ENCODE peak calls at places on chromosomes 4 and X, in eight cellular contexts. One of them, this sample, is unnamed.

GRCh38 chrX:71098302-71098701 is 2.7 kb downstream of the FOXO4 start:
- DNase-seq in SK-N-SH: peak; percentile 66
- DNase-seq in CD8-positive, alpha-beta memory T cell: peak; percentile 70
- DNase-seq in transverse colon: peak; percentile 72
- DNase-seq in naive thymus-derived CD4-positive, alpha-beta T cell: peak; percentile 52
- DNase-seq in cardiac muscle cell: peak; percentile 56
- DNase-seq in endothelial cell of umbilical vein: peak; percentile 53
- DNase-seq in uterus: peak; percentile 69
- DNase-seq in this sample: no peak

GRCh38 chr4:151527699-151528098 is 118.7 kb downstream of the FHIP1A start:
- DNase-seq in SK-N-SH: no peak
- DNase-seq in CD8-positive, alpha-beta memory T cell: no peak
- DNase-seq in transverse colon: no peak
- DNase-seq in naive thymus-derived CD4-positive, alpha-beta T cell: no peak
- DNase-seq in cardiac muscle cell: no peak
- DNase-seq in endothelial cell of umbilical vein: no peak
- DNase-seq in uterus: no peak
- DNase-seq in this sample: no peak

GRCh38 chrX:19513383-19513782 is 1.9 kb downstream of the MAP3K15 start:
- DNase-seq in SK-N-SH: peak; percentile 22
- DNase-seq in CD8-positive, alpha-beta memory T cell: no peak
- DNase-seq in transverse colon: no peak
- DNase-seq in naive thymus-derived CD4-positive, alpha-beta T cell: no peak
- DNase-seq in cardiac muscle cell: no peak
- DNase-seq in endothelial cell of umbilical vein: no peak
- DNase-seq in uterus: no peak
- DNase-seq in this sample: no peak

GRCh38 chr4:55216871-55217635 is 91.7 kb upstream of the KDR start:
- DNase-seq in SK-N-SH: no peak
- DNase-seq in CD8-positive, alpha-beta memory T cell: no peak
- DNase-seq in transverse colon: no peak
- DNase-seq in naive thymus-derived CD4-positive, alpha-beta T cell: no peak
- DNase-seq in cardiac muscle cell: no peak
- DNase-seq in endothelial cell of umbilical vein: no peak
- DNase-seq in uterus: no peak
- DNase-seq in this sample: no peak

GRCh38 chr4:8411351-8412180 is 29.0 kb downstream of the ACOX3 start:
- DNase-seq in SK-N-SH: no peak
- DNase-seq in CD8-positive, alpha-beta memory T cell: no peak
- DNase-seq in transverse colon: no peak
- DNase-seq in naive thymus-derived CD4-positive, alpha-beta T cell: no peak
- DNase-seq in cardiac muscle cell: no peak
- DNase-seq in endothelial cell of umbilical vein: no peak
- DNase-seq in uterus: no peak
- DNase-seq in this sample: no peak

GRCh38 chrX:31845003-31845402 is 773.2 kb upstream of the FTHL17 start:
- DNase-seq in SK-N-SH: no peak
- DNase-seq in CD8-positive, alpha-beta memory T cell: no peak
- DNase-seq in transverse colon: no peak
- DNase-seq in naive thymus-derived CD4-positive, alpha-beta T cell: no peak
- DNase-seq in cardiac muscle cell: peak; percentile 32
- DNase-seq in endothelial cell of umbilical vein: peak; percentile 6
- DNase-seq in uterus: no peak
- DNase-seq in this sample: no peak

GRCh38 chr4:24419147-24420034 is 165.0 kb downstream of the DHX15 start:
- DNase-seq in SK-N-SH: peak; percentile 63
- DNase-seq in CD8-positive, alpha-beta memory T cell: peak; percentile 29
- DNase-seq in transverse colon: peak; percentile 79
- DNase-seq in naive thymus-derived CD4-positive, alpha-beta T cell: peak; percentile 31
- DNase-seq in cardiac muscle cell: peak; percentile 78
- DNase-seq in endothelial cell of umbilical vein: peak; percentile 44
- DNase-seq in uterus: peak; percentile 46
- DNase-seq in this sample: no peak

GRCh38 chrX:9678215-9678980 is 87.2 kb downstream of the GPR143 start:
- DNase-seq in SK-N-SH: no peak
- DNase-seq in CD8-positive, alpha-beta memory T cell: no peak
- DNase-seq in transverse colon: no peak
- DNase-seq in naive thymus-derived CD4-positive, alpha-beta T cell: no peak
- DNase-seq in cardiac muscle cell: no peak
- DNase-seq in endothelial cell of umbilical vein: no peak
- DNase-seq in uterus: no peak
- DNase-seq in this sample: no peak

GRCh38 chr4:8250167-8250566 is 19.4 kb upstream of the HTRA3 start:
- DNase-seq in SK-N-SH: no peak
- DNase-seq in CD8-positive, alpha-beta memory T cell: no peak
- DNase-seq in transverse colon: no peak
- DNase-seq in naive thymus-derived CD4-positive, alpha-beta T cell: no peak
- DNase-seq in cardiac muscle cell: no peak
- DNase-seq in endothelial cell of umbilical vein: no peak
- DNase-seq in uterus: no peak
- DNase-seq in this sample: no peak

GRCh38 chr4:153413827-153414226 is 52.3 kb upstream of the TMEM131L start:
- DNase-seq in SK-N-SH: no peak
- DNase-seq in CD8-positive, alpha-beta memory T cell: no peak
- DNase-seq in transverse colon: no peak
- DNase-seq in naive thymus-derived CD4-positive, alpha-beta T cell: no peak
- DNase-seq in cardiac muscle cell: no peak
- DNase-seq in endothelial cell of umbilical vein: no peak
- DNase-seq in uterus: no peak
- DNase-seq in this sample: no peak

GRCh38 chr4:165474784-165475705 is 96.2 kb downstream of the CPE start:
- DNase-seq in SK-N-SH: no peak
- DNase-seq in CD8-positive, alpha-beta memory T cell: no peak
- DNase-seq in transverse colon: no peak
- DNase-seq in naive thymus-derived CD4-positive, alpha-beta T cell: no peak
- DNase-seq in cardiac muscle cell: no peak
- DNase-seq in endothelial cell of umbilical vein: no peak
- DNase-seq in uterus: no peak
- DNase-seq in this sample: no peak

GRCh38 chr4:165475706-165476070 is 96.9 kb downstream of the CPE start:
- DNase-seq in SK-N-SH: no peak
- DNase-seq in CD8-positive, alpha-beta memory T cell: no peak
- DNase-seq in transverse colon: no peak
- DNase-seq in naive thymus-derived CD4-positive, alpha-beta T cell: no peak
- DNase-seq in cardiac muscle cell: no peak
- DNase-seq in endothelial cell of umbilical vein: no peak
- DNase-seq in uterus: no peak
- DNase-seq in this sample: no peak

GRCh38 chr4:165470009-165470408 is 91.2 kb downstream of the CPE start:
- DNase-seq in SK-N-SH: no peak
- DNase-seq in CD8-positive, alpha-beta memory T cell: no peak
- DNase-seq in transverse colon: no peak
- DNase-seq in naive thymus-derived CD4-positive, alpha-beta T cell: no peak
- DNase-seq in cardiac muscle cell: no peak
- DNase-seq in endothelial cell of umbilical vein: no peak
- DNase-seq in uterus: no peak
- DNase-seq in this sample: no peak

GRCh38 chr4:165476214-165477098 is 97.6 kb downstream of the CPE start:
- DNase-seq in SK-N-SH: no peak
- DNase-seq in CD8-positive, alpha-beta memory T cell: no peak
- DNase-seq in transverse colon: no peak
- DNase-seq in naive thymus-derived CD4-positive, alpha-beta T cell: no peak
- DNase-seq in cardiac muscle cell: peak; percentile 56
- DNase-seq in endothelial cell of umbilical vein: peak; percentile 33
- DNase-seq in uterus: no peak
- DNase-seq in this sample: no peak

DNA sequence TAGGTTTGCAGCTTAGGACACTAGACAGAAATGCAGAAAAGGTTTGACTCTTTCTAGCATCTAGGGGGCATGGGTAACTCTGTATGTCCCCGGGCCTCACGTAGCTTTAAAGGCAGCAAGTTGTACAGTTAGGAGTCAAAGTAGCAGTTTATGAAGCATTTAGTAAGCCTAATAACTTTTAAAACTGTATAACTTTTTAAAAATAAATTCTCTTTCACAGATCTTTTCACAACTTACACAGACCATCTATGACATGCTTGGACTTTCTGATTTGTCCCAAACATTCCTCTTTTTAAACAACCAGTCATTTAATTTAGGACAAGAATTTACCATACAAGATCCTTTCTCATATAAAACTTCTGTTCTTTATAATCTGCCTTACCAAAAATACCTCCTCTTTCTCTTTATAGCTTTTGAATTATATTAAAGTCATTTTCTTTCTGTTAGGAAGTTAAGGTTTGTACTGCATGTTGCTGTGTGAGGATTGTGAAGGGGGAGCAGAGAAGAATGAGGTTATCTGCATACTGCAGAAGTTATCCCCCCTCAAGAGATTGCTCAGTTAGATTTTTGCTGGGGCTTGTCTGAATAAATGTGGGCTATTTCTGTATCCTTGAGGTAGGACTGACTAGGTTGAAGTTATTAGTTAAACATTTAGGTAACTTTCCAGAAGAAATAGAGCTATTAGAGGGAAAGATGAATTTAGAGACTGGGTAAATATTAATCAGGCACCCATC is 94.3 kb downstream of the CPE start:
- DNase-seq in SK-N-SH: no peak
- DNase-seq in CD8-positive, alpha-beta memory T cell: no peak
- DNase-seq in transverse colon: no peak
- DNase-seq in naive thymus-derived CD4-positive, alpha-beta T cell: no peak
- DNase-seq in cardiac muscle cell: no peak
- DNase-seq in endothelial cell of umbilical vein: no peak
- DNase-seq in uterus: no peak
- DNase-seq in this sample: no peak
- H3K9me3 ChIP-seq in SK-N-SH: no peaks in the 10 kb centered on the region
- H3K9me3 ChIP-seq in CD8-positive, alpha-beta memory T cell: no peaks in the 10 kb centered on the region
- H3K9me3 ChIP-seq in transverse colon: no peaks in the 10 kb centered on the region
- H3K9me3 ChIP-seq in naive thymus-derived CD4-positive, alpha-beta T cell: no peaks in the 10 kb centered on the region
- H3K9me3 ChIP-seq in cardiac muscle cell: no peaks in the 10 kb centered on the region
- H3K9me3 ChIP-seq in endothelial cell of umbilical vein: no peaks in the 10 kb centered on the region
- H3K9me3 ChIP-seq in uterus: no peaks in the 10 kb centered on the region
- H3K9me3 ChIP-seq in this sample: peaks cover 16% of the 10 kb centered on the region

GRCh38 chr4:148376151-148376550 is 66.1 kb downstream of the NR3C2 start:
- DNase-seq in SK-N-SH: peak; percentile 3
- DNase-seq in CD8-positive, alpha-beta memory T cell: no peak
- DNase-seq in transverse colon: peak; percentile 72
- DNase-seq in naive thymus-derived CD4-positive, alpha-beta T cell: no peak
- DNase-seq in cardiac muscle cell: peak; percentile 80
- DNase-seq in endothelial cell of umbilical vein: peak; percentile 91
- DNase-seq in uterus: peak; percentile 22
- DNase-seq in this sample: no peak
- H3K4me3 ChIP-seq in SK-N-SH: no peak overlapping the region
- H3K4me3 ChIP-seq in CD8-positive, alpha-beta memory T cell: peak overlapping the region; percentile 27
- H3K4me3 ChIP-seq in transverse colon: no peak overlapping the region
- H3K4me3 ChIP-seq in naive thymus-derived CD4-positive, alpha-beta T cell: peak overlapping the region; percentile 37
- H3K4me3 ChIP-seq in cardiac muscle cell: no peak overlapping the region
- H3K4me3 ChIP-seq in endothelial cell of umbilical vein: no peak overlapping the region
- H3K4me3 ChIP-seq in uterus: no peak overlapping the region
- H3K4me3 ChIP-seq in this sample: no peak overlapping the region

DNA sequence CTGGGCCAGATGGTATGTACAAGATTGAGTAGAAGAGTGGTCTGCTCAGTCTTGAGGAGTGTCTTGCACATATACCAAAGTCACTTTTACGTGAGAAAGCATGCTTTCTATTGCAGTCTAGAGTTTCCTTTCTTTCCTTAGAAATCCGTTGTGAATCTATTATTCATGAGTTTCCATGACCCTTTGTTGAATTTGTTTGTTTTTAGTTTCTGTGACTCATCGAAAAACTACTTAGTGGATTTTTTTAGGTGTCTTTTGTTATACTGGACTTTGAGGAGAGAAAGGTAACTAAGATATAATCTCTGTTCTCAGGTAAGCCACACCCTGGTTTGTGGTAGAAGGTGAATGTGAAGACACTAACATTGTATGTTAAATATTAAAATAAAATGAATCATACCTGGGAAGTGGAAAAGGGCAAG is 23.0 kb downstream of the GALNT7 start:
- DNase-seq in SK-N-SH: no peak
- DNase-seq in CD8-positive, alpha-beta memory T cell: no peak
- DNase-seq in transverse colon: no peak
- DNase-seq in naive thymus-derived CD4-positive, alpha-beta T cell: no peak
- DNase-seq in cardiac muscle cell: no peak
- DNase-seq in endothelial cell of umbilical vein: peak; percentile 81
- DNase-seq in uterus: no peak
- DNase-seq in this sample: no peak
- H3K27ac ChIP-seq in SK-N-SH: no peak overlapping the region
- H3K27ac ChIP-seq in CD8-positive, alpha-beta memory T cell: no peak overlapping the region
- H3K27ac ChIP-seq in transverse colon: peak overlapping the region; percentile 69
- H3K27ac ChIP-seq in naive thymus-derived CD4-positive, alpha-beta T cell: no peak overlapping the region
- H3K27ac ChIP-seq in cardiac muscle cell: no peak overlapping the region
- H3K27ac ChIP-seq in endothelial cell of umbilical vein: peak overlapping the region; percentile 62
- H3K27ac ChIP-seq in uterus: no peak overlapping the region
- H3K27ac ChIP-seq in this sample: peak overlapping the region; percentile 53

GRCh38 chrX:45571453-45571852 is 370.8 kb upstream of the DIPK2B start:
- DNase-seq in SK-N-SH: no peak
- DNase-seq in CD8-positive, alpha-beta memory T cell: no peak
- DNase-seq in transverse colon: no peak
- DNase-seq in naive thymus-derived CD4-positive, alpha-beta T cell: no peak
- DNase-seq in cardiac muscle cell: no peak
- DNase-seq in endothelial cell of umbilical vein: no peak
- DNase-seq in uterus: no peak
- DNase-seq in this sample: no peak

DNA sequence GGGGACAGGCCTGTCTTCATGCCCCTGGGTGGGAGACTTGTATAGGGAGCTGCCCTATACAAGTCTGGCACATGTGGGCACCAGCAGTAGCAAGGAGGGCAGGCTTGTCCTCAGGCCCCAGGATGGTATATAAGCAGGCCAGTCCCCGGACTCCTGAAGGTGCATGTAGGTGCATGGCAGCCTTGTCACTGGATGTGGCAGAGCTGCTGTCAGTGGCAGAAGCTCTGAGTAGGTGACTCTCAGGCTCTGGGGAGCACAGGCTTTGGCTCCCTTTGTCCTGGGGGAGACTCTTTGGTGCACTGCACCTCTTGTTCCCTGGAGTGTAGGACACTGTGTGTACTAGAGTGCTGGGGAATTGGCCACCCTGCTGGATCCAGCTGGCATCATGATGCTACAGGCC is 376.7 kb upstream of the DIPK2B start:
- DNase-seq in SK-N-SH: no peak
- DNase-seq in CD8-positive, alpha-beta memory T cell: no peak
- DNase-seq in transverse colon: no peak
- DNase-seq in naive thymus-derived CD4-positive, alpha-beta T cell: no peak
- DNase-seq in cardiac muscle cell: no peak
- DNase-seq in endothelial cell of umbilical vein: no peak
- DNase-seq in uterus: no peak
- DNase-seq in this sample: no peak
- H3K9me3 ChIP-seq in SK-N-SH: peaks cover 10% of the 10 kb centered on the region
- H3K9me3 ChIP-seq in CD8-positive, alpha-beta memory T cell: no peaks in the 10 kb centered on the region
- H3K9me3 ChIP-seq in transverse colon: no peaks in the 10 kb centered on the region
- H3K9me3 ChIP-seq in naive thymus-derived CD4-positive, alpha-beta T cell: no peaks in the 10 kb centered on the region
- H3K9me3 ChIP-seq in cardiac muscle cell: no peaks in the 10 kb centered on the region
- H3K9me3 ChIP-seq in endothelial cell of umbilical vein: no peaks in the 10 kb centered on the region
- H3K9me3 ChIP-seq in uterus: no peaks in the 10 kb centered on the region
- H3K9me3 ChIP-seq in this sample: peaks cover 2% of the 10 kb centered on the region

GRCh38 chr4:92091335-92091734 is 212.4 kb upstream of the GRID2 start:
- DNase-seq in SK-N-SH: no peak
- DNase-seq in CD8-positive, alpha-beta memory T cell: no peak
- DNase-seq in transverse colon: no peak
- DNase-seq in naive thymus-derived CD4-positive, alpha-beta T cell: no peak
- DNase-seq in cardiac muscle cell: peak; percentile 3
- DNase-seq in endothelial cell of umbilical vein: no peak
- DNase-seq in uterus: no peak
- DNase-seq in this sample: no peak

GRCh38 chr4:92090887-92091286 is 212.9 kb upstream of the GRID2 start:
- DNase-seq in SK-N-SH: no peak
- DNase-seq in CD8-positive, alpha-beta memory T cell: no peak
- DNase-seq in transverse colon: no peak
- DNase-seq in naive thymus-derived CD4-positive, alpha-beta T cell: no peak
- DNase-seq in cardiac muscle cell: no peak
- DNase-seq in endothelial cell of umbilical vein: no peak
- DNase-seq in uterus: no peak
- DNase-seq in this sample: no peak
- H3K4me3 ChIP-seq in SK-N-SH: no peak overlapping the region
- H3K4me3 ChIP-seq in CD8-positive, alpha-beta memory T cell: no peak overlapping the region
- H3K4me3 ChIP-seq in transverse colon: no peak overlapping the region
- H3K4me3 ChIP-seq in naive thymus-derived CD4-positive, alpha-beta T cell: no peak overlapping the region
- H3K4me3 ChIP-seq in cardiac muscle cell: no peak overlapping the region
- H3K4me3 ChIP-seq in endothelial cell of umbilical vein: no peak overlapping the region
- H3K4me3 ChIP-seq in uterus: no peak overlapping the region
- H3K4me3 ChIP-seq in this sample: no peak overlapping the region

GRCh38 chrX:133053854-133054565 is 42.9 kb downstream of the USP26 start:
- DNase-seq in SK-N-SH: no peak
- DNase-seq in CD8-positive, alpha-beta memory T cell: no peak
- DNase-seq in transverse colon: no peak
- DNase-seq in naive thymus-derived CD4-positive, alpha-beta T cell: no peak
- DNase-seq in cardiac muscle cell: no peak
- DNase-seq in endothelial cell of umbilical vein: peak; percentile 6
- DNase-seq in uterus: no peak
- DNase-seq in this sample: no peak
- H3K27ac ChIP-seq in SK-N-SH: no peak overlapping the region
- H3K27ac ChIP-seq in CD8-positive, alpha-beta memory T cell: no peak overlapping the region
- H3K27ac ChIP-seq in transverse colon: no peak overlapping the region
- H3K27ac ChIP-seq in naive thymus-derived CD4-positive, alpha-beta T cell: no peak overlapping the region
- H3K27ac ChIP-seq in cardiac muscle cell: no peak overlapping the region
- H3K27ac ChIP-seq in endothelial cell of umbilical vein: no peak overlapping the region
- H3K27ac ChIP-seq in uterus: no peak overlapping the region
- H3K27ac ChIP-seq in this sample: peak overlapping the region; percentile 88